ENCODE peak calls at places on chromosomes 11 and 22, in six cellular contexts. I is A549, O is IMR-90, V is HepG2, S is GM12878, E is K562. A is an unnamed sample.

GRCh38 chr11:46489668-46490560 is 98.3 kb upstream of the CHRM4 start:
- DNase-seq in O (peak; percentile 69), E (peak; percentile 69), V (peak; percentile 59), I (peak; percentile 56), S (no peak), A (peak; percentile 54)

GRCh38 chr11:75773595-75774353 is 5.2 kb downstream of the DGAT2 start:
- DNase-seq in V (no peak), S (peak; percentile 92), O (no peak), I (no peak), E (peak; percentile 22), A (no peak)

GRCh38 chr11:35290876-35291275 is 128.5 kb downstream of the SLC1A2 start:
- DNase-seq in S (no peak), O (no peak), E (no peak), I (no peak), V (no peak), A (no peak)

GRCh38 chr11:3152471-3153110 is 12.5 kb downstream of the OSBPL5 start:
- DNase-seq in S (no peak), O (peak; percentile 50), V (no peak), E (no peak), I (no peak), A (no peak)

GRCh38 chr11:117998664-117999353 is 12.6 kb downstream of the IL10RA start:
- DNase-seq in E (no peak), I (no peak), V (no peak), O (no peak), S (no peak), A (no peak)

GRCh38 chr11:75384438-75385080 is 14.8 kb upstream of the RPS3 start:
- DNase-seq in S (no peak), V (peak; percentile 50), I (peak; percentile 88), E (peak; percentile 88), O (peak; percentile 47), A (peak; percentile 89)

GRCh38 chr11:76671236-76671590 is 666 bp upstream of the LRRC32 start:
- DNase-seq in I (no peak), E (no peak), V (no peak), O (no peak), S (no peak), A (no peak)

GRCh38 chr11:78214331-78215194 is 25.8 kb downstream of the USP35 start:
- DNase-seq in I (no peak), S (no peak), O (no peak), E (no peak), V (no peak), A (no peak)

GRCh38 chr11:1909524-1909923 is 10.0 kb upstream of the TNNT3 start:
- DNase-seq in O (no peak), S (no peak), V (no peak), E (no peak), I (no peak), A (no peak)

GRCh38 chr11:30412509-30412908 is 89.6 kb downstream of the ARL14EP start:
- DNase-seq in I (no peak), O (no peak), V (no peak), S (no peak), E (no peak), A (no peak)

GRCh38 chr11:118889796-118890195 is 6.1 kb downstream of the CXCR5 start:
- DNase-seq in S (no peak), E (no peak), I (no peak), V (no peak), O (no peak), A (no peak)

GRCh38 chr11:116654526-116654925 is 118.3 kb downstream of the BUD13 start:
- DNase-seq in O (no peak), I (no peak), S (no peak), E (no peak), V (no peak), A (no peak)

GRCh38 chr11:79957702-79958101 is 516.9 kb upstream of the TENM4 start:
- DNase-seq in S (no peak), V (no peak), I (no peak), E (no peak), O (no peak), A (no peak)

GRCh38 chr11:96464695-96465307 is 75.0 kb downstream of the JRKL start:
- DNase-seq in I (peak; percentile 70), S (peak; percentile 11), E (peak; percentile 78), O (peak; percentile 78), V (peak; percentile 68), A (peak; percentile 61)

GRCh38 chr11:125892071-125892470 is 4.6 kb downstream of the HYLS1 start:
- DNase-seq in O (peak; percentile 75), I (no peak), S (no peak), V (no peak), E (no peak), A (no peak)

GRCh38 chr11:14713518-14714244 is 70.1 kb downstream of the PDE3B start:
- DNase-seq in E (no peak), I (no peak), V (no peak), O (no peak), S (no peak), A (no peak)

GRCh38 chr11:43989162-43989961 is 46.9 kb downstream of the C11orf96 start:
- DNase-seq in O (no peak), V (no peak), I (no peak), S (no peak), E (no peak), A (peak; percentile 70)

GRCh38 chr11:41431784-41432183 is 27.7 kb downstream of the LRRC4C start:
- DNase-seq in O (no peak), S (no peak), V (peak; percentile 16), E (peak; percentile 3), I (no peak), A (peak; percentile 36)

GRCh38 chr11:74673956-74674355 is 57.3 kb downstream of the CHRDL2 start:
- DNase-seq in V (no peak), E (no peak), I (no peak), S (no peak), O (no peak), A (no peak)

GRCh38 chr11:134293119-134294113 is 17.2 kb downstream of the GLB1L3 start:
- DNase-seq in E (no peak), V (no peak), I (no peak), O (no peak), S (no peak), A (no peak)

GRCh38 chr11:2074266-2074825 is 64.8 kb downstream of the IGF2 start:
- DNase-seq in S (no peak), I (no peak), E (peak; percentile 49), V (no peak), O (no peak), A (no peak)

GRCh38 chr11:65506770-65507485 is 8.1 kb downstream of the MALAT1 start:
- DNase-seq in S (no peak), O (peak; percentile 95), E (peak; percentile 92), V (no peak), I (no peak), A (no peak)

GRCh38 chr11:83056204-83056603 is 15.5 kb downstream of the RAB30 start:
- DNase-seq in S (no peak), V (no peak), O (no peak), E (no peak), I (no peak), A (no peak)

GRCh38 chr11:114090225-114090624 is 30.7 kb downstream of the ZBTB16 start:
- DNase-seq in I (no peak), O (no peak), V (no peak), S (no peak), E (no peak), A (no peak)

GRCh38 chr11:133992121-133992520 is 35.4 kb upstream of the IGSF9B start:
- DNase-seq in S (no peak), I (no peak), E (no peak), O (no peak), V (no peak), A (no peak)

GRCh38 chr11:2787816-2788750 is 88.3 kb upstream of the KCNQ1OT1 start:
- DNase-seq in E (peak; percentile 51), S (no peak), V (peak; percentile 61), O (no peak), I (no peak), A (no peak)

GRCh38 chr11:39806652-39807051 is 1652.8 kb downstream of the LRRC4C start:
- DNase-seq in S (no peak), E (no peak), O (no peak), V (no peak), I (no peak), A (no peak)

GRCh38 chr11:104830080-104830479 is 68.2 kb downstream of the CASP12 start:
- DNase-seq in O (peak; percentile 72), I (no peak), V (no peak), S (no peak), E (no peak), A (no peak)

GRCh38 chr11:109695696-109696095 is 273.7 kb downstream of the C11orf87 start:
- DNase-seq in O (peak; percentile 10), I (no peak), E (no peak), S (no peak), V (no peak), A (no peak)

GRCh38 chr22:50704510-50705218 is 32.0 kb downstream of the SHANK3 start:
- DNase-seq in E (no peak), V (no peak), I (no peak), S (no peak), O (no peak), A (no peak)

GRCh38 chr11:1889527-1889930 is 2.2 kb downstream of the PRR33 start:
- DNase-seq in I (no peak), E (no peak), V (no peak), S (no peak), O (no peak), A (peak; percentile 24)

GRCh38 chr11:19404787-19405186 is 164.0 kb upstream of the E2F8 start:
- DNase-seq in O (no peak), V (no peak), I (no peak), S (no peak), E (no peak), A (no peak)

GRCh38 chr11:69398529-69399492 is 82.7 kb upstream of the LINC01488 start:
- DNase-seq in V (no peak), E (peak; percentile 62), I (no peak), O (peak; percentile 26), S (no peak), A (no peak)

GRCh38 chr11:111379500-111380136 is 543 bp upstream of the POU2AF1 start:
- DNase-seq in I (no peak), O (no peak), E (no peak), V (no peak), S (no peak), A (no peak)
- TF ChIP-seq SMC3 in I (no peak), O (no peak), E (no peak), V (no peak), S (peak; percentile 3), A (no peak)

DNA sequence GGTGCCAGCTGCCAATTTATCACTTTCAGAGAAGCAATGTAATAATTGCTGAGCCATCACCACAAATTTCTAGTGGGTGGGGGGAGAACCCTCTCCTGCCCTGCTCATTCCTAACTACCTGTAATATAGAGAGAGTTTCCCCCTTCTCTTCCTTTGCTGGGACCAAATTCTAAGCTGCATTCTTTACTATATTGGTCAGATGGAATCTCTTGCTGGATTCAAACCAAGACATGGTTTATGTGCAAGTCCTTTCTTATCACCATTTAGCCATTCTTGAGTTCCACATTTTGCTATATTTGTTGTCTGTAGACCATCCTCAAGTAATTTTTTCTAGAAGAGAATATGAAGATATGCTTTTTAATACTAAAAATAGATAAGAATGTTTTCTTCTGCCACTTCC is 452.1 kb downstream of the MN1 start:
- DNase-seq in V (no peak), S (no peak), E (no peak), I (no peak), O (peak; percentile 47), A (no peak)
- H3K27ac ChIP-seq in V (no peak overlapping the region), S (no peak overlapping the region), E (no peak overlapping the region), I (no peak overlapping the region), O (no peak overlapping the region), A (no peak overlapping the region)

GRCh38 chr11:128714881-128715280 is 21.0 kb downstream of the FLI1 start:
- DNase-seq in O (peak; percentile 97), E (no peak), S (no peak), I (no peak), V (no peak), A (no peak)
- H3K4me1 ChIP-seq in O (peaks cover 20% of the 10 kb centered on the region), E (no peaks in the 10 kb centered on the region), S (peaks cover 57% of the 10 kb centered on the region), I (no peaks in the 10 kb centered on the region), V (no peaks in the 10 kb centered on the region), A (peaks cover 12% of the 10 kb centered on the region)

GRCh38 chr22:32200752-32201151 is 4.1 kb downstream of the RFPL2 start:
- DNase-seq in E (no peak), I (no peak), O (no peak), V (no peak), S (no peak), A (no peak)
- TF ChIP-seq SMC3 in E (no peak), I (no peak), O (no peak), V (no peak), S (no peak), A (no peak)

A was measured in SK-N-SH.